ENCODE peak calls at places on chromosomes 5 and 9, in four cellular contexts. One of them, this sample, is unnamed.

GRCh38 chr9:122095010-122095767 is 2.1 kb upstream of the TTLL11 start:
- DNase-seq in HEK293T: peak; percentile 51
- DNase-seq in HepG2: peak; percentile 48
- DNase-seq in K562: peak; percentile 38
- DNase-seq in this sample: no peak

GRCh38 chr5:94082405-94082804 is 341.0 kb upstream of the POU5F2 start:
- DNase-seq in HEK293T: no peak
- DNase-seq in HepG2: no peak
- DNase-seq in K562: no peak
- DNase-seq in this sample: no peak

GRCh38 chr5:146565764-146566163 is 49.8 kb upstream of the GPR151 start:
- DNase-seq in HEK293T: peak; percentile 60
- DNase-seq in HepG2: peak; percentile 65
- DNase-seq in K562: peak; percentile 67
- DNase-seq in this sample: no peak

GRCh38 chr5:77777911-77778310 is 1.8 kb upstream of the TBCA start:
- DNase-seq in HEK293T: no peak
- DNase-seq in HepG2: no peak
- DNase-seq in K562: no peak
- DNase-seq in this sample: no peak

GRCh38 chr5:87499478-87500410 is 87.0 kb upstream of the CCNH start:
- DNase-seq in HEK293T: no peak
- DNase-seq in HepG2: no peak
- DNase-seq in K562: no peak
- DNase-seq in this sample: no peak

GRCh38 chr5:144189800-144190429 is 19.2 kb downstream of the KCTD16 start:
- DNase-seq in HEK293T: peak; percentile 15
- DNase-seq in HepG2: no peak
- DNase-seq in K562: no peak
- DNase-seq in this sample: peak; percentile 76

GRCh38 chr5:66498791-66499207 is 97.4 kb upstream of the MAST4 start:
- DNase-seq in HEK293T: no peak
- DNase-seq in HepG2: peak; percentile 6
- DNase-seq in K562: no peak
- DNase-seq in this sample: no peak

GRCh38 chr5:30239331-30240022 is 954.0 kb upstream of the CDH6 start:
- DNase-seq in HEK293T: no peak
- DNase-seq in HepG2: no peak
- DNase-seq in K562: no peak
- DNase-seq in this sample: no peak

GRCh38 chr5:69450116-69450515 is 35.2 kb downstream of the MARVELD2 start:
- DNase-seq in HEK293T: no peak
- DNase-seq in HepG2: no peak
- DNase-seq in K562: no peak
- DNase-seq in this sample: no peak

GRCh38 chr9:33109850-33110595 is 33.5 kb upstream of the SMU1 start:
- DNase-seq in HEK293T: no peak
- DNase-seq in HepG2: no peak
- DNase-seq in K562: no peak
- DNase-seq in this sample: no peak

GRCh38 chr9:1535599-1535998 is 479.5 kb upstream of the SMARCA2 start:
- DNase-seq in HEK293T: no peak
- DNase-seq in HepG2: no peak
- DNase-seq in K562: no peak
- DNase-seq in this sample: no peak

GRCh38 chr5:143596500-143596820 is 193.0 kb upstream of the NR3C1 start:
- DNase-seq in HEK293T: no peak
- DNase-seq in HepG2: no peak
- DNase-seq in K562: no peak
- DNase-seq in this sample: no peak

GRCh38 chr5:18220631-18221030 is 586.4 kb downstream of the TAF11L14 start:
- DNase-seq in HEK293T: no peak
- DNase-seq in HepG2: no peak
- DNase-seq in K562: no peak
- DNase-seq in this sample: no peak

GRCh38 chr9:96149881-96150280 is 152.1 kb downstream of the HSD17B3 start:
- DNase-seq in HEK293T: no peak
- DNase-seq in HepG2: no peak
- DNase-seq in K562: no peak
- DNase-seq in this sample: no peak

GRCh38 chr5:35146386-35146785 is 83.9 kb downstream of the PRLR start:
- DNase-seq in HEK293T: no peak
- DNase-seq in HepG2: no peak
- DNase-seq in K562: no peak
- DNase-seq in this sample: no peak

GRCh38 chr5:78649220-78649700 is 688 bp upstream of the LHFPL2 start:
- DNase-seq in HEK293T: no peak
- DNase-seq in HepG2: peak; percentile 27
- DNase-seq in K562: no peak
- DNase-seq in this sample: no peak

GRCh38 chr9:95771556-95772280 is 103.8 kb upstream of the ERCC6L2 start:
- DNase-seq in HEK293T: peak; percentile 35
- DNase-seq in HepG2: peak; percentile 82
- DNase-seq in K562: no peak
- DNase-seq in this sample: no peak

GRCh38 chr5:35041251-35041650 is 6.5 kb downstream of the AGXT2 start:
- DNase-seq in HEK293T: no peak
- DNase-seq in HepG2: no peak
- DNase-seq in K562: no peak
- DNase-seq in this sample: no peak

GRCh38 chr5:98700730-98701129 is 72.7 kb upstream of the RGMB start:
- DNase-seq in HEK293T: no peak
- DNase-seq in HepG2: no peak
- DNase-seq in K562: no peak
- DNase-seq in this sample: no peak

GRCh38 chr5:140840978-140841962 is at the start of gene PCDHA8:
- DNase-seq in HEK293T: peak; percentile 43
- DNase-seq in HepG2: peak; percentile 48
- DNase-seq in K562: peak; percentile 9
- DNase-seq in this sample: no peak

GRCh38 chr9:15146121-15146820 is 160.7 kb downstream of the TTC39B start:
- DNase-seq in HEK293T: no peak
- DNase-seq in HepG2: no peak
- DNase-seq in K562: no peak
- DNase-seq in this sample: no peak

GRCh38 chr5:171688696-171689495 is 96.7 kb upstream of the SMIM23 start:
- DNase-seq in HEK293T: no peak
- DNase-seq in HepG2: no peak
- DNase-seq in K562: peak; percentile 34
- DNase-seq in this sample: no peak

GRCh38 chr5:111984044-111984443 is 227.1 kb upstream of the NREP start:
- DNase-seq in HEK293T: no peak
- DNase-seq in HepG2: no peak
- DNase-seq in K562: no peak
- DNase-seq in this sample: no peak

GRCh38 chr9:69996947-69997346 is 46.7 kb upstream of the MAMDC2 start:
- DNase-seq in HEK293T: no peak
- DNase-seq in HepG2: no peak
- DNase-seq in K562: no peak
- DNase-seq in this sample: no peak

GRCh38 chr5:101679816-101680215 is 616.3 kb downstream of the SLCO4C1 start:
- DNase-seq in HEK293T: no peak
- DNase-seq in HepG2: no peak
- DNase-seq in K562: no peak
- DNase-seq in this sample: no peak

GRCh38 chr9:95762322-95762721 is 113.2 kb upstream of the ERCC6L2 start:
- DNase-seq in HEK293T: no peak
- DNase-seq in HepG2: no peak
- DNase-seq in K562: no peak
- DNase-seq in this sample: no peak

GRCh38 chr5:174065528-174066189 is 20.2 kb downstream of the NSG2 start:
- DNase-seq in HEK293T: no peak
- DNase-seq in HepG2: peak; percentile 73
- DNase-seq in K562: no peak
- DNase-seq in this sample: no peak

GRCh38 chr5:180491496-180491895 is 2.7 kb upstream of the CNOT6 start:
- DNase-seq in HEK293T: no peak
- DNase-seq in HepG2: no peak
- DNase-seq in K562: no peak
- DNase-seq in this sample: no peak

GRCh38 chr5:176614805-176615478 is 5.0 kb upstream of the GPRIN1 start:
- DNase-seq in HEK293T: no peak
- DNase-seq in HepG2: no peak
- DNase-seq in K562: no peak
- DNase-seq in this sample: no peak

GRCh38 chr5:27434335-27434734 is 395.9 kb upstream of the CDH9 start:
- DNase-seq in HEK293T: no peak
- DNase-seq in HepG2: no peak
- DNase-seq in K562: no peak
- DNase-seq in this sample: no peak

GRCh38 chr9:131747352-131747751 is 7.5 kb upstream of the RAPGEF1 start:
- DNase-seq in HEK293T: no peak
- DNase-seq in HepG2: peak; percentile 77
- DNase-seq in K562: no peak
- DNase-seq in this sample: no peak

GRCh38 chr5:124060413-124061095 is 548.6 kb downstream of the CSNK1G3 start:
- DNase-seq in HEK293T: no peak
- DNase-seq in HepG2: no peak
- DNase-seq in K562: no peak
- DNase-seq in this sample: no peak

DNA sequence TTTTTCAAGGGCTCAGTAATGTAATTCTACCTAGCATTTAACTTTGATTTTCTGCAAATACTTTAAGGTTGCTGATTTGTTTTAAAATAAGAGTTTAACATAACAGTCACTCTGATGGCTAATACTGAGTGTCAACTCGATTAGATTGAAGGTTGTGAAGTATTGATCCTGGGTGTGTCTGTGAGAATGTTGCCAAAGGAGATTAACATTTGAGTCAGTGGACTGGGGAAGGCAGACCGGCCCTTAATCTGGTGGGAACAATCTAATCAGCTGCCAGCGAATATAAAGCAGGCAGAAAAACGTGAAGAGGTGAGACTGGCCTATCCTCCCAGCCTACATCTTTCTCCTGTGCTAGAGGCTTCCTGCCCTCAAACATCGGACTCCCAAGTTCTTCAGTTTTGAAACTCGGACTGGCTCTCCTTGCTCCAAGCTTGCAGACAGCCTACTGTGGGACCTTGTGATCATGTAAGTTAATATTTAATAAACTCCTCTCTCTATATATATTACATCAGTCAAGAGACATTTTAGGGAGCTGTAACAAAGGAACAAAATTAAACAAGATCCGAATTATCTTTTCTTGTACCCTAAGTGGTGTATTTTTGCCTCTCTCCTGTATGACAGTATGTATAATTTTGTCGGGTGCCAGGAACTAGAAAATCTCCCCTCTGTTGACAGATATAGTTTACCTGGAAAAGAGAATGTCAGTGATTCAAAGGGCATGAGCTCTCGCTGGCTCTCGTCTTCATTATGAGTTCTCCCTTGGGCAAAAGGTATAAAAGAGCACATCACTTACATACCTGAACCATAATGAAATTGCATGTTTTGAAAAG is 576.1 kb downstream of the LRRC70 start:
- DNase-seq in HEK293T: no peak
- DNase-seq in HepG2: no peak
- DNase-seq in K562: no peak
- DNase-seq in this sample: no peak
- TF ChIP-seq BHLHE40 in HEK293T: no peak
- TF ChIP-seq BHLHE40 in HepG2: no peak
- TF ChIP-seq BHLHE40 in K562: no peak
- TF ChIP-seq BHLHE40 in this sample: no peak

GRCh38 chr5:113213551-113213971 is 221.2 kb downstream of the TSSK1B start:
- DNase-seq in HEK293T: no peak
- DNase-seq in HepG2: no peak
- DNase-seq in K562: no peak
- DNase-seq in this sample: no peak
- TF ChIP-seq TARDBP in HEK293T: no peak
- TF ChIP-seq TARDBP in HepG2: no peak
- TF ChIP-seq TARDBP in K562: no peak
- TF ChIP-seq TARDBP in this sample: no peak

GRCh38 chr9:124282442-124283231 is 24.9 kb downstream of the NEK6 start:
- DNase-seq in HEK293T: no peak
- DNase-seq in HepG2: peak; percentile 62
- DNase-seq in K562: peak; percentile 73
- DNase-seq in this sample: no peak

GRCh38 chr9:124279531-124280175 is 21.9 kb downstream of the NEK6 start:
- DNase-seq in HEK293T: no peak
- DNase-seq in HepG2: no peak
- DNase-seq in K562: no peak
- DNase-seq in this sample: no peak

GRCh38 chr9:124283232-124283814 is 25.6 kb downstream of the NEK6 start:
- DNase-seq in HEK293T: no peak
- DNase-seq in HepG2: no peak
- DNase-seq in K562: no peak
- DNase-seq in this sample: no peak

GRCh38 chr9:124280176-124280691 is 22.5 kb downstream of the NEK6 start:
- DNase-seq in HEK293T: no peak
- DNase-seq in HepG2: no peak
- DNase-seq in K562: no peak
- DNase-seq in this sample: no peak

DNA sequence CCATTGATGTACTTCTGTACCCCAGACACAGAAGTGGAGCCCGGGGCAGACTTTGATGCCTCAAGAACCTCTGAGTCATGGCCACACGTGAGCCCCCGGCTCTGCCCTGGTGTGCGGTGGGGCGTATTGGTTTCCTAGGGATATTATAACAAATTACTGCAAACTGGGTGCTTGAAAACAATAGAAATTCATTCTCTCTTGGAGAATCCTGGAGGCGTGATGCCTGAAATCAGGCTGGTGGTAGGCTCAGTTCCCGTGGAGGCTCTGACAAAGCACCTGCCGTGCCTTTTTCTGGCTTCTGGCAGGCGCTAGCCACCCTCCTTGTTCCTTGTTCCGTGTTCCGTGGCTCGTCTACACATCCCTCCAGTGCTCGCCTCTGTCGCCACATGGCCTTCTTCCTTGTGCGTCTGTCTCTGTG is 24.2 kb downstream of the NEK6 start:
- DNase-seq in HEK293T: no peak
- DNase-seq in HepG2: peak; percentile 50
- DNase-seq in K562: no peak
- DNase-seq in this sample: no peak
- TF ChIP-seq BHLHE40 in HEK293T: no peak
- TF ChIP-seq BHLHE40 in HepG2: peak; percentile 83
- TF ChIP-seq BHLHE40 in K562: peak; percentile 53
- TF ChIP-seq BHLHE40 in this sample: no peak

GRCh38 chr9:124452326-124452725 is 2.1 kb downstream of the ADGRD2 start:
- DNase-seq in HEK293T: no peak
- DNase-seq in HepG2: no peak
- DNase-seq in K562: no peak
- DNase-seq in this sample: no peak
- TF ChIP-seq TARDBP in HEK293T: no peak
- TF ChIP-seq TARDBP in HepG2: no peak
- TF ChIP-seq TARDBP in K562: no peak
- TF ChIP-seq TARDBP in this sample: no peak

DNA sequence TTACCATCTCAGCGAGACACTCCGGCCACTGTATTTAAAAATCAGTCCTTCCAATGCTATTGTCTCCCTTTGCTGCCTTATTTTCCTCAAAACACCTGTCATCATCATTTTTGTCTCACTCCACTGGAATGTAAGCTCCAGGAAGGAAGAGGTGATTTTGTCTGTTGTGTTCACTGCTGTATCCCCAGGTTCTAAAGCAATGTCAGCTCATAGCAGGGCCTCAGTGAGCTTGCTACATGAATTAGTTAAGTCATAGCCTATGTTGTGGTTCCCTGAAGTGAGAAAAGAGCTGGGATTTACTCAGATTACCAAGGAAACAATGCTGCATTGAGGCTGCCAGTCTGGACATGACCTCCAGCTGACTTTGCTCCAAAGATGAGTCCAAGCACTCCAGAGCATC is 137.6 kb upstream of the RASEF start:
- DNase-seq in HEK293T: no peak
- DNase-seq in HepG2: no peak
- DNase-seq in K562: no peak
- DNase-seq in this sample: no peak
- TF ChIP-seq BHLHE40 in HEK293T: no peak
- TF ChIP-seq BHLHE40 in HepG2: no peak
- TF ChIP-seq BHLHE40 in K562: no peak
- TF ChIP-seq BHLHE40 in this sample: no peak

This sample was measured in GM12878.